ENCODE peak calls at places on chromosomes 11 and 22, in six cellular contexts. D is colonic mucosa, R is RWPE1, A is right lobe of liver, M is cardiac muscle cell, B is endodermal cell. J is an unnamed sample.

GRCh38 chr11:75896843-75897419 is 81.9 kb downstream of the UVRAG start:
- DNase-seq in D (no peak), R (peak; percentile 31), A (no peak), M (peak; percentile 52), B (no peak), J (no peak)

GRCh38 chr11:24861440-24861839 is 364.6 kb downstream of the LUZP2 start:
- DNase-seq in D (no peak), R (no peak), A (no peak), M (no peak), B (peak; percentile 63), J (no peak)

GRCh38 chr22:50209893-50210292 is 9.1 kb downstream of the SELENOO start:
- DNase-seq in D (peak; percentile 70), R (peak; percentile 48), A (peak; percentile 58), M (peak; percentile 71), B (peak; percentile 79), J (peak; percentile 72)

GRCh38 chr11:70364745-70365535 is 33.4 kb upstream of the CTTN start:
- DNase-seq in D (no peak), R (no peak), A (no peak), M (no peak), B (no peak), J (no peak)

GRCh38 chr11:35065566-35065965 is 73.4 kb upstream of the CD44 start:
- DNase-seq in D (no peak), R (no peak), A (no peak), M (no peak), B (no peak), J (no peak)

GRCh38 chr11:45423036-45423435 is 136.9 kb upstream of the SYT13 start:
- DNase-seq in D (no peak), R (no peak), A (no peak), M (no peak), B (no peak), J (no peak)

GRCh38 chr11:18011633-18012313 is 1.1 kb downstream of the SERGEF start:
- DNase-seq in D (peak; percentile 20), R (no peak), A (no peak), M (no peak), B (peak; percentile 48), J (no peak)

GRCh38 chr11:31995525-31996123 is 95.2 kb upstream of the RCN1 start:
- DNase-seq in D (no peak), R (no peak), A (no peak), M (no peak), B (no peak), J (no peak)

GRCh38 chr22:32531228-32531627 is 56.6 kb downstream of the FBXO7 start:
- DNase-seq in D (no peak), R (no peak), A (no peak), M (peak; percentile 44), B (no peak), J (no peak)

GRCh38 chr22:23786261-23786710 is 480 bp upstream of the SMARCB1 start:
- DNase-seq in D (no peak), R (no peak), A (no peak), M (no peak), B (no peak), J (no peak)

GRCh38 chr11:19073454-19074415 is 13.2 kb upstream of the MRGPRX2 start:
- DNase-seq in D (no peak), R (no peak), A (no peak), M (no peak), B (peak; percentile 66), J (no peak)

GRCh38 chr11:70568504-70569172 is 170.3 kb downstream of the CTTN start:
- DNase-seq in D (peak; percentile 71), R (peak; percentile 55), A (no peak), M (peak; percentile 56), B (peak; percentile 93), J (peak; percentile 57)

GRCh38 chr11:60924906-60925684 is 835 bp downstream of the TMEM132A start:
- DNase-seq in D (no peak), R (no peak), A (no peak), M (peak; percentile 31), B (peak; percentile 74), J (no peak)

DNA sequence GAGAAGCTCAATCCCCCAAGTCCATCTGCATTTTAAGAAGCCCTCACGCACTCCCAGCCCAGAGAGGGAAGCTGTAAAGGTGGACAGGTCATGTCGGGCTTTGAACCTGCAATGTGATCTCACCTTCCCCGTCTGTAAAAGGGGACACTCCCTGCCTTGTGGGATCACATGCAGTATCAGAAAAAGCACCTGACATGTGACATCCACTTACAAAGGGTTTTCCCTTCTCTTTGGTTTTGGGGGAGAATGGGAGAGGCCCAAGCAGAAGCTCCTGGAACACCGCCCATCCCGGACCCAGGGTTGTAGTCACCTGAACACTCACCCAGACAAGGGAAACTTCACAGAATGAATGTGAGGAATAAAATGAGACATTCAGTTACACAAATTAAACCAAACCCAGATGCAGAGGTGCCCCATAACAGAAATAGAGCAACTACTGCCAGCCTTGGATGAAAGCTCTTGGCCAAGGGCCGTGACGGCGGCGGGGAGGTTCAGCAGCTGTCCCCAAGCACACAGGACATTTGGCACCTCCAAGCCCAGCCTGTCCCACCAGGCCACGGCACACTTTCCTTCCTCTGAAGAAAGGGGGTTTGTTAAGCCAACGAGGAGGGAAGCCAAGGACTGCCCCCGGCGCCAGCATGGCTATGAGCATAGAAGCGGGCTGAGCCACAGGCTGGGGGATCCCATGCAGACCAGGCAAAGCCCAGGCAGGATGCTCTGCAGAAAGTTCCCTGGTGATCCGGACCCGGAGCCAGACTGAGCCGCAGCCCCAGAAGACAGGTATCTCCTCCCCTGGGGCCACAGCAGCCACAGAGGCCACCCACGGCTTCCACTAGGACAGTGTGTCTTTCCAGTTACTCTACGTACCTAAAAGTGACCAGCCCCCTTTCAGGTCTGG is 3.8 kb downstream of the BID start:
- DNase-seq in D (no peak), R (no peak), A (peak; percentile 73), M (no peak), B (peak; percentile 42), J (no peak)
- H3K27ac ChIP-seq in D (no peak overlapping the region), R (no peak overlapping the region), A (peak overlapping the region; percentile 96), M (no peak overlapping the region), B (no peak overlapping the region), J (no peak overlapping the region)

GRCh38 chr22:43135565-43135964 is 7.6 kb downstream of the MCAT start:
- DNase-seq in D (no peak), R (no peak), A (no peak), M (no peak), B (no peak), J (no peak)

GRCh38 chr22:43134553-43134952 is 8.6 kb downstream of the MCAT start:
- DNase-seq in D (no peak), R (no peak), A (no peak), M (no peak), B (no peak), J (no peak)

GRCh38 chr22:43136801-43137200 is 6.4 kb downstream of the MCAT start:
- DNase-seq in D (no peak), R (no peak), A (no peak), M (no peak), B (no peak), J (no peak)

GRCh38 chr22:43133401-43133800 is 9.8 kb downstream of the MCAT start:
- DNase-seq in D (no peak), R (no peak), A (no peak), M (no peak), B (no peak), J (no peak)

GRCh38 chr22:43136255-43136654 is 6.9 kb downstream of the MCAT start:
- DNase-seq in D (no peak), R (no peak), A (no peak), M (peak; percentile 78), B (peak; percentile 82), J (no peak)
- TF ChIP-seq CTCF in D (peak; percentile 65), R (peak; percentile 49), A (peak; percentile 56), M (peak; percentile 77), B (peak; percentile 85), J (peak; percentile 64)

DNA sequence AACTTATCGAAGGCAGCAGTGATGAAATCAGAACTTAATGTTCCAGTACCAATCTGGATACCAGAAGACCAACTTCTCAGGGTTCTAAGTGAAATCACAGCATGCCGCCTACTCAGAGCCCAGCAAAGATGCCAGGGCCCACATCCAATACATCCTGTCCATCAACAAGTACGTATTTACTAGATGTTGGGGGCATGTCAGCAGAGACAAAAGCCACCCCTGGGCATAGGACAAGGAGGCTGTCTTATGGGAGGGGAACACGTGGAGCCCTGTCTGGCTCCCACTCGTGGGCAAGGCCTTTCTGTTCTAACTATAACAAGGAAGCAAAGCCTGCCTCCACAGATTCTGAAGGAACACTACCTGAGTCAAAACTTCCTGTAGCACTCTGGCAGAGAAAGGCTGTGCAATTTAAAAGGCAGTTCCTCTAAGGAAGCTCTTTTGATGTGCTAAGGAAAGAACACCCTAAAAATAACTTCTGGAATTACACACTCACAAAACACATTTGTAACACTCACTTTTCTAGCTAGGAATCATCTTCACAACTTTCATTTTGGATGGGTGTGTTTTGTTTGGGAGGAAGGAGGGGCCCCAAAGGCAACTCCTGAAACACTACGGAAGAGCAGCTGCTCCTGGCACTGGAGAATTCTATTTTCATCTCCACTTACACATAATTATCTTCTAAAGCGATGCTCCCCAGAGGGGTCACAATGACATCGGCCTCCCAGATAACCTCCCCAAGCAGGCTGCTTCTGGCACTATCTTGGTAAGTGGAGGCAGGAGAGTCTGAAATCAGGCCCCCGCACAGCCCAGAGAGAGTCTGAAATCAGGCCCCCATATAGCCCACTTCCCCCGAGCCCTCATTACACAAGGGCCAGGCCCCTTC is 14.2 kb downstream of the SMCO4 start:
- DNase-seq in D (no peak), R (no peak), A (no peak), M (no peak), B (no peak), J (no peak)
- H3K27ac ChIP-seq in D (peak overlapping the region; percentile 55), R (no peak overlapping the region), A (peak overlapping the region; percentile 69), M (peak overlapping the region; percentile 96), B (no peak overlapping the region), J (peak overlapping the region; percentile 73)

DNA sequence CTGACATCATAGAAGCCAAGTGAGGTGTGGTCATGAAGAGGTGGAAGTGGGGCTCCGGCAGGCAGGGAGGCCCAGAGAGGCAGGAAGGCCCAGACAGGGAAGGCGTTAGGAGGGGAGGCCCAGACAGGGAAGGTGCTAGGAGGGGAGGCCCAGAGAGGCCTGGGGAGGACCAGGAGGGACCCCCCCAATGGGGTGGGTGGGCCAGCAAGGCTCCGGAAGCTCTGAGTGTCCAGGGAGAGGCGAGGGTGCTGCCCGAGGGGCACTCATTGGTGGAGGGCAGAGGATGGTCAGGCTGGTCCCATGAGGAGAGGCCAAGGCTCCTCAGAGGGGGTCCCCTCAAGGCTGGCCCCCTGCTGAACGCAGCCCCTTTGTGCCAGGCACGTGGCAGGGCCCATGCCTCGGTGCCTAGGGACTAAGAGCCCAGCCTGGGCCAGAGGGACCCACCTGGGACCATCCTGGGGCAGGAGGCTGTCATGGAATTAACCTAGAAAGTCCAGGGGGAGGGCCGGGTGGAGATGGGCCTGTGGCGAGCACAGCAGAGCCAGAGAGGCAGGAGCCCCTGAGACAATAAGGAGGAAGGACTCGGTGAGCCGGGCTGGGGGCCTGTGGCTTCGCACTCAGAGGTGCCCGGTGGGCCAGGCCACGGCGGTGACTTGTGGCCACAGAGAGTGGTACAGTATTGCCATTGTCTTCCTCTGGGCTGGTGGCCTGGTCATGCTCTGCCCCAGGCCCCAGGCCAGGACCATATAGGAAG is 12.2 kb downstream of the PHLDA2 start:
- DNase-seq in D (no peak), R (no peak), A (no peak), M (no peak), B (no peak), J (no peak)
- TF ChIP-seq CTCF in D (no peak), R (no peak), A (no peak), M (no peak), B (no peak), J (no peak)

GRCh38 chr22:35918466-35918865 is 110.2 kb downstream of the RBFOX2 start:
- DNase-seq in D (no peak), R (no peak), A (no peak), M (no peak), B (no peak), J (no peak)
- H3K27ac ChIP-seq in D (no peak overlapping the region), R (no peak overlapping the region), A (no peak overlapping the region), M (peak overlapping the region; percentile 99), B (no peak overlapping the region), J (no peak overlapping the region)